ENCODE peak calls at places on chromosomes 3 and 15, in six cellular contexts. One of them, this sample, is unnamed. For H3K4me1, the result is how much of the 10 kb centered on the place peaks cover.

GRCh38 chr3:112117826-112118571 is 15.0 kb downstream of the GCSAM start:
- DNase-seq in mammary epithelial cell: no peak
- DNase-seq in GM23338: peak
- DNase-seq in PC-9: no peak
- DNase-seq in H1: no peak
- DNase-seq in neural progenitor cell: peak
- DNase-seq in this sample: no peak

GRCh38 chr15:100735654-100736053 is 133.3 kb downstream of the ASB7 start:
- DNase-seq in GM23338: no peak
- DNase-seq in PC-9: no peak
- DNase-seq in neural progenitor cell: no peak
- DNase-seq in mammary epithelial cell: no peak
- DNase-seq in H1: no peak
- DNase-seq in this sample: no peak

GRCh38 chr15:42159381-42160015 is 3.1 kb upstream of the PLA2G4F start:
- DNase-seq in H1: no peak
- DNase-seq in mammary epithelial cell: no peak
- DNase-seq in neural progenitor cell: no peak
- DNase-seq in PC-9: no peak
- DNase-seq in GM23338: no peak
- DNase-seq in this sample: no peak

GRCh38 chr3:194944526-194944925 is 258.8 kb downstream of the FAM43A start:
- DNase-seq in neural progenitor cell: no peak
- DNase-seq in PC-9: no peak
- DNase-seq in H1: no peak
- DNase-seq in mammary epithelial cell: no peak
- DNase-seq in GM23338: no peak
- DNase-seq in this sample: no peak

GRCh38 chr15:89307791-89308190 is 26.8 kb downstream of the POLG start:
- DNase-seq in PC-9: no peak
- DNase-seq in H1: no peak
- DNase-seq in mammary epithelial cell: no peak
- DNase-seq in neural progenitor cell: no peak
- DNase-seq in GM23338: no peak
- DNase-seq in this sample: no peak

GRCh38 chr3:33360136-33360825 is 79.9 kb downstream of the UBP1 start:
- DNase-seq in PC-9: peak
- DNase-seq in H1: no peak
- DNase-seq in mammary epithelial cell: peak
- DNase-seq in neural progenitor cell: no peak
- DNase-seq in GM23338: no peak
- DNase-seq in this sample: peak

GRCh38 chr3:180762866-180763265 is 83.6 kb upstream of the CCDC39 start:
- DNase-seq in H1: no peak
- DNase-seq in mammary epithelial cell: peak
- DNase-seq in GM23338: no peak
- DNase-seq in neural progenitor cell: no peak
- DNase-seq in PC-9: peak
- DNase-seq in this sample: no peak

GRCh38 chr3:31848163-31848848 is 132.8 kb downstream of the OSBPL10 start:
- DNase-seq in mammary epithelial cell: no peak
- DNase-seq in GM23338: no peak
- DNase-seq in H1: no peak
- DNase-seq in PC-9: no peak
- DNase-seq in neural progenitor cell: no peak
- DNase-seq in this sample: no peak

GRCh38 chr15:44536298-44536961 is 517 bp upstream of the EIF3J start:
- DNase-seq in GM23338: peak
- DNase-seq in PC-9: peak
- DNase-seq in H1: peak
- DNase-seq in neural progenitor cell: peak
- DNase-seq in mammary epithelial cell: peak
- DNase-seq in this sample: peak

GRCh38 chr3:33578325-33579180 is 138.3 kb upstream of the UBP1 start:
- DNase-seq in PC-9: peak
- DNase-seq in mammary epithelial cell: peak
- DNase-seq in GM23338: peak
- DNase-seq in neural progenitor cell: peak
- DNase-seq in H1: no peak
- DNase-seq in this sample: peak

GRCh38 chr15:78069052-78069414 is 8.5 kb downstream of the TBC1D2B start:
- DNase-seq in neural progenitor cell: no peak
- DNase-seq in GM23338: no peak
- DNase-seq in mammary epithelial cell: no peak
- DNase-seq in PC-9: no peak
- DNase-seq in H1: no peak
- DNase-seq in this sample: peak

GRCh38 chr3:31725568-31725967 is 192.8 kb downstream of the STT3B start:
- DNase-seq in GM23338: no peak
- DNase-seq in H1: no peak
- DNase-seq in PC-9: no peak
- DNase-seq in neural progenitor cell: no peak
- DNase-seq in mammary epithelial cell: no peak
- DNase-seq in this sample: no peak

GRCh38 chr15:89888214-89888804 is 5.5 kb downstream of the AP3S2 start:
- DNase-seq in GM23338: peak
- DNase-seq in neural progenitor cell: peak
- DNase-seq in H1: no peak
- DNase-seq in mammary epithelial cell: peak
- DNase-seq in PC-9: peak
- DNase-seq in this sample: peak

GRCh38 chr3:17686613-17687012 is 55.8 kb downstream of the TBC1D5 start:
- DNase-seq in neural progenitor cell: peak
- DNase-seq in GM23338: peak
- DNase-seq in PC-9: no peak
- DNase-seq in mammary epithelial cell: no peak
- DNase-seq in H1: no peak
- DNase-seq in this sample: no peak

GRCh38 chr3:150483226-150483625 is 63.1 kb downstream of the SERP1 start:
- DNase-seq in GM23338: no peak
- DNase-seq in mammary epithelial cell: no peak
- DNase-seq in PC-9: no peak
- DNase-seq in H1: no peak
- DNase-seq in neural progenitor cell: no peak
- DNase-seq in this sample: no peak

DNA sequence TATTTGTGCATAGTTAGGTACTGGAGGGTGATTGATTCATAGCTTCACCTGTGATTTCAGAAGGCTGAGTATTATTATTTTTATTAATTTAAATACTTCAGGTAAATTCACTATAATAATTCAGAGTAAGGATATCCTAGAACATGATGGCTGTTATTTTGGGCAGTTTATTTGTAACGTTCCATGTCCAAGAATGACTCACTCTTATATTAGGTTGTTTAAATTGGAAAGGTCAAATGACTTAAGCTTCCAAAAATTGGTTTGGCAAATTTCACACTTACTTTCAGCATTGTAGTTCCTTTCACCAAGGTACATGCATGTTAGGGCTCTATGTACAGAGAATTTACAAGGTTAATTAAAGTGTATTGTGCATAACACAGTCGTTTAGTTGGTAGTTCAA is 120.2 kb downstream of the EPHA3 start:
- DNase-seq in neural progenitor cell: no peak
- DNase-seq in mammary epithelial cell: no peak
- DNase-seq in H1: no peak
- DNase-seq in PC-9: no peak
- DNase-seq in GM23338: no peak
- DNase-seq in this sample: no peak
- H3K4me1 ChIP-seq in neural progenitor cell: under half
- H3K4me1 ChIP-seq in mammary epithelial cell: under half
- H3K4me1 ChIP-seq in H1: under half
- H3K4me1 ChIP-seq in PC-9: under half
- H3K4me1 ChIP-seq in GM23338: under half
- H3K4me1 ChIP-seq in this sample: under half

GRCh38 chr3:128433630-128434185 is 33.0 kb downstream of the DNAJB8 start:
- DNase-seq in H1: no peak
- DNase-seq in GM23338: peak
- DNase-seq in neural progenitor cell: no peak
- DNase-seq in PC-9: peak
- DNase-seq in mammary epithelial cell: peak
- DNase-seq in this sample: no peak

GRCh38 chr3:128432898-128433629 is 33.6 kb downstream of the DNAJB8 start:
- DNase-seq in GM23338: peak
- DNase-seq in H1: no peak
- DNase-seq in PC-9: peak
- DNase-seq in mammary epithelial cell: no peak
- DNase-seq in neural progenitor cell: peak
- DNase-seq in this sample: no peak

GRCh38 chr3:128431803-128432300 is 34.8 kb downstream of the DNAJB8 start:
- DNase-seq in PC-9: peak
- DNase-seq in mammary epithelial cell: no peak
- DNase-seq in H1: no peak
- DNase-seq in GM23338: peak
- DNase-seq in neural progenitor cell: no peak
- DNase-seq in this sample: no peak

GRCh38 chr3:128430731-128431130 is 36.0 kb downstream of the DNAJB8 start:
- DNase-seq in H1: no peak
- DNase-seq in PC-9: peak
- DNase-seq in mammary epithelial cell: no peak
- DNase-seq in GM23338: no peak
- DNase-seq in neural progenitor cell: no peak
- DNase-seq in this sample: no peak

DNA sequence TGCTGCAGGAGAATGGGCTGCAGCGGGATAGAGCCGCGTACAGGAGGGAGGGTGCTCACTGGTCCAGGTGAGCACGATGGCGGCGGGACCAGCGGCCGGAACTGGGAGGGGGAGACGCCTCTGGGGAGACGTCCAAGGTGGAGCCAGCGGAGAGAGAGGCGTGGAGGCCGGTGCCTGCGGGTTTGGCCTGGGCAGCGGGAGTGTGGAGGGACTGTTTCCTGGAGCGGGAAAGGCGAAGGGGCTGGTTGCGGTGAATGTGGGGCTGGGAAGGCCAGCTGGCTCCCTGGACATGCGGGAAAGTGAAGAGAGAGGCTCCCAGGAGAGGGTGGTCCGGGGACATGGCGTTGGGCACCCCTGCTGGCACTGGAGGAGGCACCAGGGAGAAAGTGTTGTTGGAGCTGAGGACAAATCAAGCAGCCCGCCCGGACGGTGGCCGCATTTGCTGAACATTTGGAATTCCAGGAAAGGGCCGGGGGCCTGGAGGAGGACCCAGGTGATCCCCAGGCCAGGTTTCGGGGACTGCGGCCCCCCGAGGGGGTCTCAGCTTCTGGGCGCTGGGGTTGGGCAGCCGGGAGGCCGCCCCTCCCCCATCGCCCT is 34.3 kb downstream of the DNAJB8 start:
- DNase-seq in PC-9: peak
- DNase-seq in mammary epithelial cell: no peak
- DNase-seq in H1: no peak
- DNase-seq in neural progenitor cell: peak
- DNase-seq in GM23338: peak
- DNase-seq in this sample: no peak
- TF ChIP-seq EZH2 in PC-9: no peak
- TF ChIP-seq EZH2 in mammary epithelial cell: peak
- TF ChIP-seq EZH2 in H1: peak
- TF ChIP-seq EZH2 in neural progenitor cell: peak
- TF ChIP-seq EZH2 in GM23338: no peak
- TF ChIP-seq EZH2 in this sample: peak

GRCh38 chr3:172133830-172134229 is 94.5 kb downstream of the FNDC3B start:
- DNase-seq in PC-9: no peak
- DNase-seq in H1: no peak
- DNase-seq in mammary epithelial cell: no peak
- DNase-seq in neural progenitor cell: no peak
- DNase-seq in GM23338: no peak
- DNase-seq in this sample: no peak
- H3K4me1 ChIP-seq in PC-9: half or more
- H3K4me1 ChIP-seq in H1: under half
- H3K4me1 ChIP-seq in mammary epithelial cell: half or more
- H3K4me1 ChIP-seq in neural progenitor cell: under half
- H3K4me1 ChIP-seq in GM23338: half or more
- H3K4me1 ChIP-seq in this sample: half or more

GRCh38 chr15:66253643-66254363 is at the start of gene MEGF11:
- DNase-seq in H1: no peak
- DNase-seq in mammary epithelial cell: peak
- DNase-seq in PC-9: no peak
- DNase-seq in neural progenitor cell: peak
- DNase-seq in GM23338: peak
- DNase-seq in this sample: peak
- TF ChIP-seq EZH2 in H1: no peak
- TF ChIP-seq EZH2 in mammary epithelial cell: no peak
- TF ChIP-seq EZH2 in PC-9: no peak
- TF ChIP-seq EZH2 in neural progenitor cell: peak
- TF ChIP-seq EZH2 in GM23338: peak
- TF ChIP-seq EZH2 in this sample: peak

DNA sequence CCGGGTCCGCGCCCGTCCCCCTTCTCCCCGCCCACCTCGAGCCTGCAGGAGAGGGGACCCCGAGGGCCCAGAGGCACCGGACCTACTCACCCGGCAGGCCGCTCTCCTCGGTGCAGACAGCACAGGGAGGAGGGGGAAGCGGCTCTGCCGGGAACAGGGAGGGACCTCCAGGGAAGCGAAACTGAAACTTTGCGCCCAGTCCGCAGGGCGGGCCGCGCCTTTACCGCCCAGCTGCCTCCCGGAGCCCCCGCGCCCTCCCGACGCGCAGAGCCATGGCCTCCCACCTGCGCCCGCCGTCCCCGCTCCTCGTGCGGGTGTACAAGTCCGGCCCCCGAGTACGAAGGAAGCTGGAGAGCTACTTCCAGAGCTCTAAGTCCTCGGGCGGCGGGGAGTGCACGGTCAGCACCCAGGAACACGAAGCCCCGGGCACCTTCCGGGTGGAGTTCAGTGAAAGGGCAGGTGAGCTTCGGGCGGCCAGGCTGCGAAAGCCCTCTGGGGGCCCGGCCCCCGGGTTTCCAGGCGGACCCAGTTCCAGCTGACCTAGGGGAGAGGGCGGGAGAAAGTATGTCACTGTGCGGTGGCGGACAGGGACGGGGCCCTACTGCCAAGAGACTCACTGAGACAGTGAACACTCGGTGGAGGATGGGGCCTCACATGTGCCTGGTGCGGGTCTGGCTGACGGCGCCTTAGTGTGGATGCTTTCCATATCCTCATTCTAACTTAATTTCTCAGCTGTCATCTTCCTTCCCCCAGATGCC is at the start of the genes DTX3L and PARP9:
- DNase-seq in mammary epithelial cell: peak
- DNase-seq in GM23338: peak
- DNase-seq in neural progenitor cell: peak
- DNase-seq in H1: peak
- DNase-seq in PC-9: peak
- DNase-seq in this sample: peak
- H3K4me1 ChIP-seq in mammary epithelial cell: under half
- H3K4me1 ChIP-seq in GM23338: under half
- H3K4me1 ChIP-seq in neural progenitor cell: under half
- H3K4me1 ChIP-seq in H1: under half
- H3K4me1 ChIP-seq in PC-9: under half
- H3K4me1 ChIP-seq in this sample: under half

GRCh38 chr3:147393261-147393964 is 12.9 kb downstream of the ZIC4 start:
- DNase-seq in GM23338: peak
- DNase-seq in PC-9: no peak
- DNase-seq in H1: no peak
- DNase-seq in neural progenitor cell: peak
- DNase-seq in mammary epithelial cell: no peak
- DNase-seq in this sample: no peak
- TF ChIP-seq EZH2 in GM23338: no peak
- TF ChIP-seq EZH2 in PC-9: no peak
- TF ChIP-seq EZH2 in H1: no peak
- TF ChIP-seq EZH2 in neural progenitor cell: no peak
- TF ChIP-seq EZH2 in mammary epithelial cell: no peak
- TF ChIP-seq EZH2 in this sample: peak

GRCh38 chr15:68286256-68286655 is 8.7 kb downstream of the FEM1B start:
- DNase-seq in GM23338: no peak
- DNase-seq in PC-9: no peak
- DNase-seq in H1: no peak
- DNase-seq in mammary epithelial cell: no peak
- DNase-seq in neural progenitor cell: no peak
- DNase-seq in this sample: no peak
- H3K4me1 ChIP-seq in GM23338: half or more
- H3K4me1 ChIP-seq in PC-9: under half
- H3K4me1 ChIP-seq in H1: under half
- H3K4me1 ChIP-seq in mammary epithelial cell: under half
- H3K4me1 ChIP-seq in neural progenitor cell: under half
- H3K4me1 ChIP-seq in this sample: under half

This sample was measured in endothelial cell of umbilical vein.